ENCODE peak calls at places on chromosomes 16 and 17, in nine cellular contexts. R is progenitor cell of endocrine pancreas, T is neural crest cell, G is AG04450, H is psoas muscle, S is colonic mucosa, P is EH, K is germinal center, I is GM04503. O is an unnamed sample.

GRCh38 chr17:67180275-67180674 is 64.7 kb downstream of the HELZ start:
- DNase-seq in R (no peak), T (no peak), G (no peak), H (no peak), S (no peak), P (no peak), K (no peak), I (no peak), O (no peak)

GRCh38 chr17:60817187-60817586 is 139.5 kb downstream of the BCAS3 start:
- DNase-seq in R (no peak), T (no peak), G (peak), H (no peak), S (no peak), P (peak), K (no peak), I (peak), O (no peak)

GRCh38 chr16:9900576-9900975 is 281.7 kb downstream of the GRIN2A start:
- DNase-seq in R (no peak), T (no peak), G (no peak), H (no peak), S (no peak), P (no peak), K (no peak), I (no peak), O (no peak)

GRCh38 chr17:81958633-81959342 is 2.2 kb downstream of the NOTUM start:
- DNase-seq in R (no peak), T (no peak), G (no peak), H (no peak), S (no peak), P (no peak), K (no peak), I (no peak), O (no peak)

GRCh38 chr16:2002406-2003230 is 7.0 kb downstream of the ZNF598 start:
- DNase-seq in R (no peak), T (no peak), G (no peak), H (no peak), S (no peak), P (no peak), K (no peak), I (no peak), O (no peak)

GRCh38 chr17:61862105-61862574 is 1.2 kb downstream of the BRIP1 start:
- DNase-seq in R (no peak), T (no peak), G (no peak), H (no peak), S (no peak), P (peak), K (no peak), I (no peak), O (no peak)

GRCh38 chr17:17448076-17448475 is 28.7 kb upstream of the MED9 start:
- DNase-seq in R (no peak), T (no peak), G (no peak), H (no peak), S (no peak), P (no peak), K (no peak), I (no peak), O (no peak)

GRCh38 chr17:21081967-21082366 is 39.2 kb upstream of the USP22 start:
- DNase-seq in R (no peak), T (no peak), G (no peak), H (no peak), S (no peak), P (no peak), K (no peak), I (no peak), O (no peak)

GRCh38 chr16:3819741-3820724 is 60.5 kb downstream of the CREBBP start:
- DNase-seq in R (no peak), T (no peak), G (peak), H (no peak), S (peak), P (peak), K (no peak), I (peak), O (peak)

GRCh38 chr16:19644877-19645276 is 73.2 kb downstream of the KNOP1 start:
- DNase-seq in R (no peak), T (no peak), G (no peak), H (peak), S (peak), P (no peak), K (no peak), I (no peak), O (no peak)

GRCh38 chr17:2051388-2052237 is 3.3 kb upstream of the HIC1 start:
- DNase-seq in R (no peak), T (no peak), G (no peak), H (peak), S (no peak), P (no peak), K (no peak), I (no peak), O (no peak)

GRCh38 chr17:70059076-70059475 is 15.9 kb upstream of the KCNJ16 start:
- DNase-seq in R (no peak), T (no peak), G (no peak), H (no peak), S (no peak), P (no peak), K (no peak), I (no peak), O (no peak)

GRCh38 chr17:62648247-62648953 is 20.9 kb downstream of the MRC2 start:
- DNase-seq in R (no peak), T (no peak), G (no peak), H (no peak), S (no peak), P (no peak), K (no peak), I (no peak), O (no peak)

GRCh38 chr16:64627288-64627687 is 494.6 kb downstream of the CDH11 start:
- DNase-seq in R (no peak), T (no peak), G (no peak), H (no peak), S (no peak), P (peak), K (no peak), I (no peak), O (no peak)